ENCODE peak calls at places on chromosomes 2 and 18, in five cellular contexts. W is GM23338, X is OCI-LY7, P is MM.1S, V is SK-N-SH. L is an unnamed sample.

GRCh38 chr2:171432969-171433762 is 624 bp downstream of the METTL8 start:
- DNase-seq in W (peak; percentile 57), X (peak; percentile 88), P (peak; percentile 74), V (peak; percentile 45), L (peak; percentile 56)

GRCh38 chr2:165634855-165635254 is 159.2 kb downstream of the GALNT3 start:
- DNase-seq in W (peak; percentile 78), X (no peak), P (no peak), V (peak; percentile 65), L (peak; percentile 84)

GRCh38 chr2:241363316-241363879 is 7.3 kb downstream of the FARP2 start:
- DNase-seq in W (no peak), X (no peak), P (no peak), V (no peak), L (peak; percentile 39)

GRCh38 chr18:49139726-49140125 is 189.0 kb upstream of the SMAD7 start:
- DNase-seq in W (no peak), X (no peak), P (no peak), V (peak; percentile 31), L (peak; percentile 59)

GRCh38 chr2:72386288-72386687 is 238.6 kb upstream of the CYP26B1 start:
- DNase-seq in W (peak; percentile 31), X (no peak), P (no peak), V (no peak), L (no peak)

GRCh38 chr2:36446258-36446657 is 90.7 kb downstream of the CRIM1 start:
- DNase-seq in W (no peak), X (no peak), P (no peak), V (no peak), L (no peak)

GRCh38 chr2:19767876-19768275 is 133.9 kb downstream of the TTC32 start:
- DNase-seq in W (no peak), X (no peak), P (no peak), V (no peak), L (no peak)

GRCh38 chr2:74267068-74267467 is 68.7 kb downstream of the MTHFD2 start:
- DNase-seq in W (peak; percentile 60), X (peak; percentile 68), P (peak; percentile 67), V (no peak), L (peak; percentile 45)

GRCh38 chr2:108972663-108973062 is 16.4 kb downstream of the EDAR start:
- DNase-seq in W (no peak), X (no peak), P (no peak), V (no peak), L (no peak)

GRCh38 chr2:72141032-72141645 is 6.5 kb downstream of the CYP26B1 start:
- DNase-seq in W (no peak), X (no peak), P (no peak), V (peak; percentile 21), L (no peak)

GRCh38 chr2:135792401-135793152 is 44.4 kb downstream of the LCT start:
- DNase-seq in W (no peak), X (no peak), P (no peak), V (no peak), L (no peak)

GRCh38 chr2:44970846-44971450 is 29.4 kb downstream of the SIX3 start:
- DNase-seq in W (no peak), X (no peak), P (no peak), V (no peak), L (no peak)

GRCh38 chr18:26764584-26764983 is 100.9 kb downstream of the AQP4 start:
- DNase-seq in W (no peak), X (no peak), P (no peak), V (peak; percentile 39), L (no peak)

GRCh38 chr2:237700583-237701032 is 73.2 kb downstream of the LRRFIP1 start:
- DNase-seq in W (peak; percentile 22), X (peak; percentile 29), P (peak; percentile 54), V (peak; percentile 44), L (no peak)

GRCh38 chr18:66560092-66560491 is 43.8 kb downstream of the CDH19 start:
- DNase-seq in W (peak; percentile 47), X (no peak), P (peak; percentile 43), V (no peak), L (peak; percentile 46)

GRCh38 chr2:236237468-236238190 is 26.6 kb downstream of the ASB18 start:
- DNase-seq in W (peak; percentile 83), X (no peak), P (no peak), V (peak; percentile 64), L (peak; percentile 54)

GRCh38 chr2:64467463-64467843 is 13.5 kb downstream of the LGALSL start:
- DNase-seq in W (no peak), X (no peak), P (no peak), V (no peak), L (no peak)

GRCh38 chr18:62187543-62188378 is 706 bp downstream of the RELCH start:
- DNase-seq in W (peak; percentile 68), X (peak; percentile 39), P (peak; percentile 21), V (no peak), L (peak; percentile 64)

GRCh38 chr18:73168171-73168570 is 300.4 kb upstream of the NETO1 start:
- DNase-seq in W (no peak), X (no peak), P (no peak), V (no peak), L (no peak)

GRCh38 chr2:233489143-233489542 is 77.4 kb downstream of the USP40 start:
- DNase-seq in W (no peak), X (no peak), P (no peak), V (no peak), L (no peak)
- H2AFZ ChIP-seq in W (no peak overlapping the region), X (no peak overlapping the region), P (no peak overlapping the region), V (no peak overlapping the region), L (no peak overlapping the region)

DNA sequence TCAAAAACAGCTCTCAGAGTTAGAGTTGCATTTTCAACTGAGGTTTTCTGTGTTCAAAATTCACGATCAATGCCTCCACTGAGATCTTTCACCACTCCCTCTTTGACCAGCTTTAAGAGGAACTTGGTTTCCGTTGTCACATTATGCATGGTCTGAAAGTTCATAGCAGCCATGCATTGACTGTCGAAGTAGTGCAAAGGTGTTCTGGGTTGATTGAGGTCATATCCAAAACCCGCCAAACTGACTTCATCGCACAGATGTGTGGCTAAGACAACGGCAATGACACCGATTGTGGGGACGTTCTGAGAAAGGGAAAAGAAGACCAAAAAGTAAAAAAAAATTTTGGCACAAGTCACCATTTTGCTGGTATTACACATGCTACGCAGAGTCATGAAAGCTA is 48.7 kb downstream of the ST3GAL5 start:
- DNase-seq in W (no peak), X (no peak), P (no peak), V (no peak), L (no peak)
- TF ChIP-seq EZH2phosphoT487 in W (no peak), X (no peak), P (no peak), V (no peak), L (no peak)

GRCh38 chr2:177246000-177246399 is 18.5 kb downstream of the NFE2L2 start:
- DNase-seq in W (no peak), X (no peak), P (no peak), V (no peak), L (peak; percentile 17)
- H3K27ac ChIP-seq in W (peak overlapping the region; percentile 40), X (no peak overlapping the region), P (no peak overlapping the region), V (peak overlapping the region; percentile 98), L (no peak overlapping the region)

GRCh38 chr2:240237609-240238151 is 97.2 kb upstream of the OTOS start:
- DNase-seq in W (no peak), X (no peak), P (no peak), V (no peak), L (no peak)
- H2AFZ ChIP-seq in W (peak overlapping the region; percentile 52), X (no peak overlapping the region), P (no peak overlapping the region), V (no peak overlapping the region), L (no peak overlapping the region)

GRCh38 chr2:226773291-226773690 is 26.3 kb downstream of the IRS1 start:
- DNase-seq in W (no peak), X (no peak), P (no peak), V (no peak), L (no peak)
- TF ChIP-seq EZH2phosphoT487 in W (no peak), X (no peak), P (no peak), V (no peak), L (no peak)

DNA sequence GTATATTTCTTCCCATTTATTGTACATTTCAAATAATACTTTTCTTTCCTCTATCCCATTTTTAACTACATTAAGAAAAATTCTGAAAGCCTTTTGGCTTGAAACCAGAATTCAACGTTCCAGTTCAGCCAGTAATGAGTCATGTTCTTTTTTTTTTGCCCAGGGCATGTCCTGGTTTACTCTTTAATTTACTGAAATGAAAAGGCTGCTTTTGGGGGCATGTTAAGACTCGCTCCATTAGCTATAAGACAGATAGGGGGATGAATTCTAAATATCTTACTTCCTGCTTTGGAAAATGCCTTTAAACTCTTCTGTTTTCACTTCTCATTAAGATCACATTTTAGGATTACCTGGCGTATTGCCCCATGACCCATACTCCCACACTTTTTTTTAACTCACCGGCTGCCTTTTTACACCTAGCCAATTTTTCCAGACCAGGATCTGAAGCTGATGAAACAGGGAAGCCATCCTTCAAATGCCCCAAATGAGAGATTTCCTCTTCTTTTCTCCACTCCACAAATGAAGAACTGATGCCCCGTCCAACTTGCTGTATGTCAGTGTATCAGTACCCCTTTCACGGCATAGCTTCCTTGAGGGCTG is 585 bp downstream of the ABCA12 start:
- DNase-seq in W (no peak), X (no peak), P (no peak), V (peak; percentile 19), L (no peak)
- H3K27ac ChIP-seq in W (no peak overlapping the region), X (no peak overlapping the region), P (no peak overlapping the region), V (peak overlapping the region; percentile 27), L (no peak overlapping the region)

GRCh38 chr18:74734013-74734444 is 136.4 kb downstream of the ZNF407 start:
- DNase-seq in W (no peak), X (no peak), P (no peak), V (no peak), L (no peak)

GRCh38 chr18:74731097-74731496 is 133.4 kb downstream of the ZNF407 start:
- DNase-seq in W (no peak), X (no peak), P (no peak), V (no peak), L (no peak)

GRCh38 chr18:74728586-74728985 is 130.9 kb downstream of the ZNF407 start:
- DNase-seq in W (no peak), X (no peak), P (no peak), V (no peak), L (no peak)

GRCh38 chr18:74733592-74733991 is 135.9 kb downstream of the ZNF407 start:
- DNase-seq in W (no peak), X (no peak), P (no peak), V (no peak), L (no peak)

GRCh38 chr18:74732380-74732779 is 134.7 kb downstream of the ZNF407 start:
- DNase-seq in W (no peak), X (no peak), P (no peak), V (no peak), L (no peak)
- H2AFZ ChIP-seq in W (no peak overlapping the region), X (no peak overlapping the region), P (no peak overlapping the region), V (no peak overlapping the region), L (no peak overlapping the region)

GRCh38 chr2:69490486-69490885 is 53.3 kb upstream of the NFU1 start:
- DNase-seq in W (no peak), X (no peak), P (peak; percentile 79), V (no peak), L (no peak)

GRCh38 chr2:69493268-69493667 is 56.0 kb upstream of the NFU1 start:
- DNase-seq in W (peak; percentile 30), X (no peak), P (no peak), V (peak; percentile 46), L (peak; percentile 12)

GRCh38 chr2:69495008-69495407 is 57.8 kb upstream of the NFU1 start:
- DNase-seq in W (no peak), X (no peak), P (no peak), V (no peak), L (no peak)

GRCh38 chr2:69491864-69492263 is 54.6 kb upstream of the NFU1 start:
- DNase-seq in W (no peak), X (no peak), P (peak; percentile 20), V (no peak), L (no peak)

GRCh38 chr2:69494126-69494525 is 56.9 kb upstream of the NFU1 start:
- DNase-seq in W (no peak), X (no peak), P (no peak), V (peak; percentile 24), L (no peak)
- TF ChIP-seq EZH2phosphoT487 in W (no peak), X (no peak), P (no peak), V (no peak), L (no peak)

GRCh38 chr2:67825476-67825875 is 237.3 kb downstream of the C1D start:
- DNase-seq in W (no peak), X (peak; percentile 58), P (no peak), V (no peak), L (no peak)
- H3K27ac ChIP-seq in W (no peak overlapping the region), X (no peak overlapping the region), P (no peak overlapping the region), V (peak overlapping the region; percentile 49), L (no peak overlapping the region)

L was measured in neural progenitor cell.